ENCODE peak calls at places on chromosomes 7 and 10, in four cellular contexts. V, L, D and O are unnamed samples.
A peak's percentile ranks its signal among the peaks of the same experiment; 100 is the strongest.

GRCh38 chr7:95478139-95479037 is 7.4 kb upstream of the ASB4 start:
- DNase-seq in D (peak; percentile 26), V (no peak), L (peak; percentile 92), O (no peak)

GRCh38 chr10:5272065-5272803 is 75.6 kb downstream of the AKR1C4 start:
- DNase-seq in L (no peak), V (no peak), D (no peak), O (no peak)

GRCh38 chr10:69498711-69499471 is 47.6 kb downstream of the TSPAN15 start:
- DNase-seq in D (no peak), L (no peak), V (no peak), O (no peak)

GRCh38 chr7:135964254-135964653 is 12.9 kb downstream of the MTPN start:
- DNase-seq in D (no peak), L (no peak), V (no peak), O (no peak)

GRCh38 chr7:5424689-5425506 is 1.3 kb upstream of the TNRC18 start:
- DNase-seq in V (no peak), D (peak; percentile 63), L (no peak), O (peak; percentile 92)

GRCh38 chr7:51029131-51029530 is 246.4 kb upstream of the GRB10 start:
- DNase-seq in V (no peak), L (no peak), D (no peak), O (no peak)

GRCh38 chr7:1936531-1937251 is 266.6 kb downstream of the ELFN1 start:
- DNase-seq in V (no peak), L (no peak), D (no peak), O (peak; percentile 37)

GRCh38 chr7:27159278-27160146 is 3.0 kb upstream of the HOXA7 start:
- DNase-seq in V (no peak), L (no peak), D (no peak), O (no peak)

GRCh38 chr7:95491634-95492314 is 6.0 kb downstream of the ASB4 start:
- DNase-seq in L (peak; percentile 34), D (no peak), V (no peak), O (no peak)

GRCh38 chr7:100895956-100896742 is 461 bp upstream of the ACHE start:
- DNase-seq in L (peak; percentile 52), V (no peak), D (peak; percentile 18), O (peak; percentile 82)

GRCh38 chr7:2004841-2005351 is 227.8 kb downstream of the MAD1L1 start:
- DNase-seq in V (no peak), L (no peak), D (no peak), O (peak; percentile 34)

GRCh38 chr7:91940171-91940570 is 491 bp upstream of the AKAP9 start:
- DNase-seq in D (peak; percentile 54), V (no peak), L (peak; percentile 16), O (no peak)

GRCh38 chr10:62815373-62816111 is 624 bp downstream of the EGR2 start:
- DNase-seq in V (no peak), D (no peak), L (peak; percentile 32), O (peak; percentile 62)

GRCh38 chr7:41921453-41921912 is 218.6 kb upstream of the INHBA start:
- DNase-seq in D (no peak), V (no peak), L (no peak), O (no peak)

GRCh38 chr7:81478664-81479063 is 291.2 kb downstream of the HGF start:
- DNase-seq in D (no peak), V (no peak), L (no peak), O (no peak)